ENCODE peak calls at places on chromosomes 3 and 15, in seven cellular contexts. One of them, this sample, is unnamed.

GRCh38 chr3:43212914-43213611 is 73.3 kb upstream of the SNRK start:
- DNase-seq in BJ: no peak
- DNase-seq in GM03348: no peak
- DNase-seq in anterior cingulate cortex: no peak
- DNase-seq in NCI-H1092: no peak
- DNase-seq in GM04504: no peak
- DNase-seq in mesenteric fat pad: no peak
- DNase-seq in this sample: no peak

GRCh38 chr3:128367726-128368125 is 99.0 kb downstream of the DNAJB8 start:
- DNase-seq in mesenteric fat pad: no peak
- DNase-seq in BJ: no peak
- DNase-seq in anterior cingulate cortex: no peak
- DNase-seq in GM03348: no peak
- DNase-seq in GM04504: no peak
- DNase-seq in NCI-H1092: no peak
- DNase-seq in this sample: peak; percentile 66

GRCh38 chr15:73889725-73890124 is 16.4 kb downstream of the TBC1D21 start:
- DNase-seq in GM03348: no peak
- DNase-seq in GM04504: no peak
- DNase-seq in mesenteric fat pad: no peak
- DNase-seq in BJ: no peak
- DNase-seq in anterior cingulate cortex: no peak
- DNase-seq in NCI-H1092: no peak
- DNase-seq in this sample: no peak

GRCh38 chr3:25297667-25298585 is 130.1 kb upstream of the RARB start:
- DNase-seq in anterior cingulate cortex: no peak
- DNase-seq in mesenteric fat pad: no peak
- DNase-seq in GM04504: no peak
- DNase-seq in GM03348: no peak
- DNase-seq in BJ: no peak
- DNase-seq in NCI-H1092: no peak
- DNase-seq in this sample: no peak

GRCh38 chr3:152234657-152235375 is 33.9 kb upstream of the MBNL1 start:
- DNase-seq in anterior cingulate cortex: no peak
- DNase-seq in mesenteric fat pad: no peak
- DNase-seq in GM04504: no peak
- DNase-seq in BJ: no peak
- DNase-seq in NCI-H1092: no peak
- DNase-seq in GM03348: no peak
- DNase-seq in this sample: no peak

GRCh38 chr3:146709969-146710368 is 104.8 kb upstream of the PLSCR5 start:
- DNase-seq in GM03348: no peak
- DNase-seq in BJ: no peak
- DNase-seq in anterior cingulate cortex: no peak
- DNase-seq in mesenteric fat pad: no peak
- DNase-seq in GM04504: no peak
- DNase-seq in NCI-H1092: no peak
- DNase-seq in this sample: no peak

GRCh38 chr15:60370804-60371700 is 26.7 kb downstream of the ANXA2 start:
- DNase-seq in NCI-H1092: peak; percentile 46
- DNase-seq in BJ: peak; percentile 97
- DNase-seq in anterior cingulate cortex: no peak
- DNase-seq in GM03348: peak; percentile 88
- DNase-seq in GM04504: peak; percentile 98
- DNase-seq in mesenteric fat pad: no peak
- DNase-seq in this sample: no peak

GRCh38 chr3:71713041-71713440 is 12.2 kb downstream of the EIF4E3 start:
- DNase-seq in BJ: no peak
- DNase-seq in mesenteric fat pad: no peak
- DNase-seq in GM03348: no peak
- DNase-seq in anterior cingulate cortex: no peak
- DNase-seq in GM04504: no peak
- DNase-seq in NCI-H1092: no peak
- DNase-seq in this sample: no peak

GRCh38 chr3:38576131-38577088 is 73.1 kb downstream of the SCN5A start:
- DNase-seq in GM04504: no peak
- DNase-seq in GM03348: no peak
- DNase-seq in NCI-H1092: no peak
- DNase-seq in mesenteric fat pad: peak; percentile 87
- DNase-seq in anterior cingulate cortex: no peak
- DNase-seq in BJ: no peak
- DNase-seq in this sample: no peak

GRCh38 chr3:8603115-8603710 is 41.4 kb downstream of the SSUH2 start:
- DNase-seq in GM03348: no peak
- DNase-seq in anterior cingulate cortex: no peak
- DNase-seq in NCI-H1092: peak; percentile 1
- DNase-seq in mesenteric fat pad: no peak
- DNase-seq in GM04504: no peak
- DNase-seq in BJ: no peak
- DNase-seq in this sample: no peak

GRCh38 chr15:96355561-96356129 is 25.1 kb downstream of the NR2F2 start:
- DNase-seq in NCI-H1092: no peak
- DNase-seq in GM04504: no peak
- DNase-seq in anterior cingulate cortex: no peak
- DNase-seq in mesenteric fat pad: no peak
- DNase-seq in BJ: no peak
- DNase-seq in GM03348: no peak
- DNase-seq in this sample: no peak

GRCh38 chr15:78073026-78073425 is 4.5 kb downstream of the TBC1D2B start:
- DNase-seq in GM03348: no peak
- DNase-seq in anterior cingulate cortex: no peak
- DNase-seq in mesenteric fat pad: no peak
- DNase-seq in GM04504: no peak
- DNase-seq in NCI-H1092: no peak
- DNase-seq in BJ: no peak
- DNase-seq in this sample: no peak

This sample was measured in mesendoderm.